ENCODE peak calls at places on chromosomes 4 and X, in nine cellular contexts. S is hepatocyte, X is cardiac fibroblast, Q is tibial artery, O is AG09319, J is mesothelial cell of epicardium, N is BE2C, H is heart left ventricle, M is Calu3. Z is an unnamed sample.

GRCh38 chr4:139607302-139608060 is 51.5 kb upstream of the SETD7 start:
- DNase-seq in N (no peak), Q (no peak), J (no peak), O (no peak), M (no peak), H (no peak), S (no peak), X (no peak), Z (no peak)

GRCh38 chr4:110055014-110055768 is 142.5 kb downstream of the EGF start:
- DNase-seq in M (no peak), J (no peak), Q (no peak), O (no peak), N (no peak), X (peak), S (no peak), H (no peak), Z (no peak)

GRCh38 chr4:22500831-22501714 is 14.8 kb downstream of the ADGRA3 start:
- DNase-seq in J (no peak), M (peak), Q (no peak), S (peak), H (no peak), O (no peak), N (no peak), X (peak), Z (no peak)

GRCh38 chrX:84487365-84488353 is 14.6 kb downstream of the HDX start:
- DNase-seq in N (no peak), J (no peak), S (no peak), X (no peak), M (no peak), Q (no peak), O (no peak), H (no peak), Z (no peak)

GRCh38 chr4:142129473-142129872 is 493.1 kb downstream of the IL15 start:
- DNase-seq in H (no peak), S (no peak), X (no peak), O (no peak), J (no peak), Q (no peak), M (no peak), N (no peak), Z (no peak)

GRCh38 chr4:89753601-89754066 is 83.3 kb downstream of the SNCA start:
- DNase-seq in N (no peak), H (no peak), J (no peak), Q (no peak), M (no peak), S (peak), X (peak), O (peak), Z (no peak)

GRCh38 chr4:152956650-152957436 is 20.7 kb downstream of the FHDC1 start:
- DNase-seq in M (peak), N (no peak), J (no peak), S (peak), X (peak), H (no peak), Q (no peak), O (peak), Z (peak)

GRCh38 chrX:119003462-119003861 is 29.0 kb downstream of the LONRF3 start:
- DNase-seq in O (no peak), H (no peak), Q (no peak), S (no peak), X (no peak), J (no peak), N (no peak), M (no peak), Z (no peak)

GRCh38 chr4:48778431-48779094 is 1.5 kb downstream of the FRYL start:
- DNase-seq in H (no peak), Q (no peak), N (no peak), J (no peak), S (no peak), O (no peak), X (peak), M (no peak), Z (no peak)

GRCh38 chr4:169485084-169485483 is 127.3 kb downstream of the NEK1 start:
- DNase-seq in O (no peak), N (no peak), X (peak), M (no peak), Q (no peak), S (no peak), J (no peak), H (no peak), Z (no peak)

GRCh38 chr4:4269326-4269725 is 20.6 kb downstream of the LYAR start:
- DNase-seq in J (no peak), H (peak), Q (no peak), M (no peak), N (no peak), X (no peak), O (no peak), S (no peak), Z (no peak)

GRCh38 chr4:102244878-102245535 is 100.3 kb downstream of the SLC39A8 start:
- DNase-seq in O (no peak), S (no peak), Q (no peak), N (no peak), X (no peak), J (no peak), H (peak), M (no peak), Z (no peak)

GRCh38 chr4:54322817-54323417 is 93.8 kb downstream of the PDGFRA start:
- DNase-seq in X (peak), O (peak), M (peak), N (peak), Q (peak), S (peak), J (peak), H (no peak), Z (peak)

GRCh38 chrX:136166221-136166855 is 19.0 kb downstream of the FHL1 start:
- DNase-seq in H (no peak), N (no peak), Q (no peak), J (no peak), X (peak), O (no peak), S (peak), M (peak), Z (no peak)

GRCh38 chr4:89957527-89957926 is 62.9 kb downstream of the MMRN1 start:
- DNase-seq in H (no peak), M (no peak), J (no peak), O (no peak), Q (no peak), X (no peak), S (no peak), N (no peak), Z (no peak)

GRCh38 chrX:153778684-153779101 is 2.1 kb upstream of the SRPK3 start:
- DNase-seq in Q (no peak), N (no peak), H (peak), X (no peak), J (no peak), O (no peak), M (peak), S (no peak), Z (no peak)

GRCh38 chr4:38173935-38174334 is 213.7 kb downstream of the PTTG2 start:
- DNase-seq in J (no peak), Q (no peak), M (no peak), X (peak), S (no peak), N (no peak), O (no peak), H (no peak), Z (no peak)

GRCh38 chr4:21790437-21791029 is 158.0 kb downstream of the KCNIP4 start:
- DNase-seq in S (peak), H (no peak), M (peak), N (no peak), J (no peak), X (peak), Q (no peak), O (no peak), Z (no peak)

GRCh38 chr4:101400096-101400495 is 52.8 kb upstream of the PPP3CA start:
- DNase-seq in S (no peak), H (no peak), N (no peak), J (no peak), O (no peak), Q (no peak), M (no peak), X (peak), Z (no peak)

GRCh38 chr4:174604198-174604597 is 81.9 kb upstream of the HPGD start:
- DNase-seq in O (no peak), H (no peak), N (no peak), J (no peak), S (peak), Q (no peak), M (no peak), X (peak), Z (no peak)

GRCh38 chr4:138222041-138222440 is 20.1 kb downstream of the SLC7A11 start:
- DNase-seq in S (peak), O (peak), N (no peak), X (peak), Q (no peak), M (no peak), H (no peak), J (no peak), Z (no peak)

GRCh38 chr4:82423245-82424054 is 6.8 kb downstream of the HNRNPDL start:
- DNase-seq in O (no peak), Q (no peak), H (no peak), M (no peak), S (no peak), X (peak), N (no peak), J (no peak), Z (no peak)

GRCh38 chr4:137526681-137527080 is 5.6 kb downstream of the PCDH18 start:
- DNase-seq in H (no peak), X (peak), Q (no peak), M (no peak), J (no peak), O (no peak), S (no peak), N (no peak), Z (no peak)

GRCh38 chr4:138269175-138269574 is 27.0 kb upstream of the SLC7A11 start:
- DNase-seq in N (no peak), H (no peak), X (peak), S (no peak), O (no peak), J (no peak), Q (no peak), M (no peak), Z (no peak)

GRCh38 chrX:39491548-39492297 is 606.0 kb downstream of the BCOR start:
- DNase-seq in J (no peak), N (no peak), O (no peak), X (no peak), M (no peak), H (no peak), Q (no peak), S (peak), Z (no peak)

GRCh38 chr4:26557164-26557563 is 26.7 kb upstream of the TBC1D19 start:
- DNase-seq in Q (no peak), N (no peak), M (no peak), O (peak), S (no peak), H (no peak), J (no peak), X (peak), Z (no peak)

GRCh38 chr4:41156574-41156973 is 57.8 kb downstream of the APBB2 start:
- DNase-seq in M (no peak), N (no peak), S (no peak), X (peak), Q (no peak), O (no peak), H (no peak), J (no peak), Z (no peak)

GRCh38 chrX:98795636-98796035 is 1614.4 kb downstream of the PCDH19 start:
- DNase-seq in X (peak), M (no peak), J (no peak), O (no peak), S (no peak), Q (no peak), H (no peak), N (no peak), Z (no peak)

GRCh38 chrX:134727363-134727762 is 69.1 kb upstream of the PLAC1 start:
- DNase-seq in M (no peak), O (no peak), Q (no peak), H (no peak), J (no peak), X (peak), N (no peak), S (no peak), Z (no peak)
- TF ChIP-seq CTCF in M (no peak), O (no peak), Q (no peak), H (no peak), J (no peak), X (peak), N (peak), S (peak), Z (no peak)

DNA sequence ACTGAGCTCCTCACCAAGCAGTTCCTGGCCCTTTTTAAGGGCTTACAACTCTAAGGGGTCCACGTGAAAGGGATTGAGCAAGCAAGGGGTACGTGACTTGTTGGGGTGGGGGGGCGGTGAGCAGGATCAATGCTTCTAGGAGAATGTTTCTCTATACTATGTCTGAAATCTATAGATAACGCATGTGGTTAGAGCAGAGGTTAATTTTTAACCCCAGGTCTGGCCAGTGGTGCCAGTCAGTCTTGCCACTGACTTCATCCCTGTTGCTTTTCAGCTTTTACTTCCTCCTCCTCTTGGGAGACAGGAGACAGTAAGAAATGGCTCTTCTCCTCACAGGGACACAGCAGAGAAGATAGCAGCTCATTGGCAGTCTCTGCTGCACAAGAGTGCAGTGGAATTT is 190.3 kb downstream of the CCNG2 start:
- DNase-seq in S (peak), O (no peak), M (peak), X (no peak), H (no peak), J (no peak), Q (no peak), N (no peak), Z (no peak)
- TF ChIP-seq CTCF in S (no peak), O (no peak), M (no peak), X (no peak), H (no peak), J (no peak), Q (no peak), N (no peak), Z (no peak)

DNA sequence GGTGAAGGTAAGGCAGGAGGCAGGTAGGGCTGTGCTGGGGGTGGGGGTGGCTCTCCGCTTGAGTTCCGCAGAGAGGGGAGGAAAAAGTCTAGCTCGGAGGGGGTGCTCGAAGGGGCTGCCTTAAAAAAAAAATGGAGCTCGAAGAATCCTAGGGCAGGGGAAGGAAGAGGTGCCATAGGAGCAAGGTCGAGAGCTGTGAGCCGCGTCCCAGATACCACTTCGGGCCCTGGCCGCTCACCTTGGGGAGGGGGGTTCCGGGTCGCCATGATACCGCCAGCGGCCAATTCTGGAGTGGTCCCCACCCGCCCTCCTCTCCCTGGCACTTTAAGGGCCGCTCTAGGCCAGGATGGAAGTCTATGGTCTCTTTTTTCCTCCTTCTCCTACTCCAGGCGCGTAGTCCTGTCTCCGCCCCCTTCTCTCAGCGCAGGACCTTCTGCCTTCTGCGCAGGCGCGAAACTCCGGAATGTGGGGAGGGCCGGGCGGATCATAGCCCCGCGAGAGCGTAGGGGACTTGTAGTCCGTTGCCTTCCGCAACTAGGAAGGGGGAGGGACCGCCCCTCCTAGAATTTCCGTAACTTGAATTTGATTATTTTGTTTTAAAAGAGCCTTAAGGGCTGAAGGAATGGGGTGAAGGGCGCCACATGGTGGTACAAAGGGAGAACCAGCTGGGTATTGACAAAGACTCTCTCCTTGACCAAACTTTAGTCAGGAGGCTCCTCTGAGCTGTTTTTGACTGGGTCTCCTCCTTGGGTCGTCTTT is at the start of gene FUNDC1:
- DNase-seq in X (peak), H (peak), S (peak), N (peak), Q (peak), J (peak), M (peak), O (peak), Z (peak)
- TF ChIP-seq CTCF in X (peak), H (peak), S (peak), N (peak), Q (no peak), J (no peak), M (no peak), O (peak), Z (peak)

GRCh38 chrX:131366387-131366786 is 77.3 kb upstream of the IGSF1 start:
- DNase-seq in M (no peak), S (peak), N (no peak), Q (no peak), J (no peak), H (no peak), X (no peak), O (no peak), Z (no peak)
- TF ChIP-seq CTCF in M (no peak), S (peak), N (peak), Q (no peak), J (no peak), H (no peak), X (no peak), O (no peak), Z (peak)

GRCh38 chr4:23718435-23718834 is 171.4 kb downstream of the PPARGC1A start:
- DNase-seq in J (no peak), N (no peak), M (no peak), H (no peak), O (no peak), Q (no peak), S (no peak), X (no peak), Z (no peak)

GRCh38 chr4:23720556-23720955 is 169.3 kb downstream of the PPARGC1A start:
- DNase-seq in S (no peak), N (no peak), O (no peak), H (no peak), J (no peak), M (no peak), X (no peak), Q (no peak), Z (no peak)

DNA sequence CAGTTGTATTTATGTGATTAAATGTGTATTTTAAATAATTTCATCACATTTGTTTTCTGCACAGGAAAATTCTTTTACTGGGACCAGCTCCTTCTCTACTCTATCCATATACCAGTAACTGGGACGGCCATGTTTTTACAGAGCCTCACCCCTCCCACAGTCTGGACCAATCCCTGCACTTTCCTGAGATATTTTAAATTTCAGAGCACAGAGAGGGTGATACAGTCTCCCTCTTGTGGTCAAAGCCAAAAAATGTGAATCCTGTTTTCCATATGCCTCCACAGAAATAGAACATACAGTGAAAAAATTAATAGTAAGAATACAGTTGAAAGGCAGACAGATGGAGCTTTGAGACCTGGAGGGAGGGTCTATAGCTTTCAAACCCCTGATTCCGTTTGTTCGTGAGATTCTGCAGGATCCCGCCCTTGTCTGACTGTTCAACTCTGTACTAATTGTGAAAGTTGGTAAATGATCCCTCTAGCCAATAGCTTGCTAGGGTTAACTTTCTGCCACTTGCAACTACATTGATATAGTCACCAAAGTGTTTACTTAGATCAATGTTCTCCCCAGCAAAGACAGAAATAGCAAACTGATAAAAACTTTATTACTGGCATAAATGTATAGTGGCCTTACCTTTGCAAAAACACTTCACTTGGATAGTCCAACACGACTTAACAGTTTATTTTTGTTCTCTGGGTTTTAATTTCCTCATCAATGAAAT is 172.2 kb downstream of the PPARGC1A start:
- DNase-seq in Q (no peak), M (no peak), S (peak), X (peak), N (peak), J (no peak), H (no peak), O (no peak), Z (no peak)
- TF ChIP-seq CTCF in Q (no peak), M (peak), S (peak), X (peak), N (peak), J (peak), H (peak), O (peak), Z (peak)

Z was measured in nephron progenitor cell.